ENCODE peak calls at places on chromosomes 12 and 14, in seven cellular contexts. G, Z, M, E, W, O and J are unnamed samples.

GRCh38 chr12:39227218-39227617 is 215.7 kb downstream of the KIF21A start:
- DNase-seq in G (no peak), Z (no peak), M (no peak), E (no peak), W (no peak), O (no peak), J (no peak)

GRCh38 chr12:131097247-131098177 is 143.8 kb downstream of the ADGRD1 start:
- DNase-seq in G (no peak), Z (peak), M (no peak), E (no peak), W (no peak), O (peak), J (peak)

GRCh38 chr12:132727091-132727794 is 16.6 kb downstream of the PGAM5 start:
- DNase-seq in G (no peak), Z (no peak), M (no peak), E (no peak), W (no peak), O (no peak), J (no peak)

GRCh38 chr12:69007166-69007857 is 74.3 kb upstream of the CPM start:
- DNase-seq in G (peak), Z (peak), M (peak), E (peak), W (no peak), O (no peak), J (no peak)

GRCh38 chr12:45670339-45671065 is 59.0 kb upstream of the ARID2 start:
- DNase-seq in G (no peak), Z (no peak), M (no peak), E (no peak), W (no peak), O (no peak), J (no peak)

GRCh38 chr14:85529803-85530574 is at the start of gene FLRT2:
- DNase-seq in G (peak), Z (peak), M (no peak), E (peak), W (peak), O (no peak), J (peak)

GRCh38 chr14:40240456-40240855 is 808.2 kb upstream of the FBXO33 start:
- DNase-seq in G (no peak), Z (no peak), M (no peak), E (no peak), W (no peak), O (no peak), J (no peak)

GRCh38 chr12:63823040-63823439 is 21.5 kb upstream of the SRGAP1 start:
- DNase-seq in G (no peak), Z (no peak), M (no peak), E (no peak), W (no peak), O (no peak), J (no peak)

GRCh38 chr12:29103539-29103974 is 45.5 kb upstream of the FAR2 start:
- DNase-seq in G (no peak), Z (no peak), M (peak), E (no peak), W (no peak), O (no peak), J (no peak)

GRCh38 chr14:57058319-57058718 is 210.4 kb downstream of the EXOC5 start:
- DNase-seq in G (no peak), Z (no peak), M (no peak), E (no peak), W (no peak), O (no peak), J (no peak)

GRCh38 chr14:102659797-102660196 is 67.3 kb downstream of the RCOR1 start:
- DNase-seq in G (no peak), Z (no peak), M (no peak), E (peak), W (no peak), O (no peak), J (no peak)

GRCh38 chr12:3797649-3798048 is 44.7 kb upstream of the CRACR2A start:
- DNase-seq in G (no peak), Z (no peak), M (no peak), E (no peak), W (no peak), O (no peak), J (no peak)

GRCh38 chr12:49389092-49389703 is 21.9 kb downstream of the SPATS2 start:
- DNase-seq in G (peak), Z (no peak), M (peak), E (no peak), W (no peak), O (no peak), J (peak)

GRCh38 chr12:54658306-54659264 is 10.4 kb upstream of the DCD start:
- DNase-seq in G (peak), Z (no peak), M (peak), E (peak), W (no peak), O (peak), J (no peak)

GRCh38 chr12:51521554-51522276 is 69.3 kb upstream of the SCN8A start:
- DNase-seq in G (no peak), Z (no peak), M (no peak), E (no peak), W (no peak), O (no peak), J (no peak)

GRCh38 chr12:88036368-88036965 is 7.3 kb upstream of the C12orf50 start:
- DNase-seq in G (no peak), Z (no peak), M (no peak), E (no peak), W (no peak), O (no peak), J (no peak)

GRCh38 chr12:21881950-21882349 is 59.3 kb downstream of the ABCC9 start:
- DNase-seq in G (no peak), Z (peak), M (no peak), E (no peak), W (no peak), O (no peak), J (no peak)

GRCh38 chr12:67593041-67593870 is 55.3 kb upstream of the DYRK2 start:
- DNase-seq in G (peak), Z (no peak), M (peak), E (peak), W (no peak), O (no peak), J (no peak)

GRCh38 chr14:101791919-101792572 is 30.5 kb downstream of the PPP2R5C start:
- DNase-seq in G (no peak), Z (no peak), M (no peak), E (no peak), W (no peak), O (no peak), J (no peak)

GRCh38 chr12:92396647-92397258 is 251.1 kb upstream of the BTG1 start:
- DNase-seq in G (no peak), Z (no peak), M (no peak), E (peak), W (no peak), O (no peak), J (no peak)

GRCh38 chr12:3698218-3698974 is 54.5 kb downstream of the CRACR2A start:
- DNase-seq in G (no peak), Z (peak), M (no peak), E (peak), W (no peak), O (peak), J (no peak)

GRCh38 chr14:59829941-59830734 is 40.4 kb downstream of the RTN1 start:
- DNase-seq in G (no peak), Z (no peak), M (no peak), E (no peak), W (no peak), O (no peak), J (no peak)

GRCh38 chr12:2335517-2335916 is 282.7 kb downstream of the CACNA1C start:
- DNase-seq in G (no peak), Z (no peak), M (no peak), E (no peak), W (no peak), O (no peak), J (no peak)

GRCh38 chr14:98231210-98231609 is 1040.8 kb downstream of the BCL11B start:
- DNase-seq in G (no peak), Z (no peak), M (no peak), E (no peak), W (no peak), O (no peak), J (no peak)

GRCh38 chr12:92602930-92603623 is 99.7 kb upstream of the PLEKHG7 start:
- DNase-seq in G (no peak), Z (no peak), M (no peak), E (peak), W (no peak), O (no peak), J (no peak)

GRCh38 chr14:63727231-63727735 is 582 bp downstream of the SGPP1 start:
- DNase-seq in G (peak), Z (peak), M (peak), E (peak), W (no peak), O (peak), J (peak)

GRCh38 chr12:78271546-78271945 is 440.9 kb downstream of the NAV3 start:
- DNase-seq in G (no peak), Z (no peak), M (no peak), E (no peak), W (no peak), O (no peak), J (no peak)

GRCh38 chr12:52615208-52615868 is 3.0 kb downstream of the KRT73 start:
- DNase-seq in G (no peak), Z (no peak), M (no peak), E (no peak), W (no peak), O (no peak), J (no peak)

GRCh38 chr14:82725188-82725587 is 1191.5 kb upstream of the SEL1L start:
- DNase-seq in G (no peak), Z (no peak), M (no peak), E (no peak), W (no peak), O (no peak), J (no peak)

GRCh38 chr12:28460420-28461130 is 270.3 kb downstream of the CCDC91 start:
- DNase-seq in G (no peak), Z (no peak), M (no peak), E (no peak), W (no peak), O (no peak), J (no peak)

GRCh38 chr12:121843236-121843982 is 15.2 kb downstream of the HPD start:
- DNase-seq in G (no peak), Z (no peak), M (no peak), E (no peak), W (no peak), O (no peak), J (no peak)

GRCh38 chr12:121839993-121840761 is 18.5 kb downstream of the HPD start:
- DNase-seq in G (no peak), Z (no peak), M (no peak), E (no peak), W (no peak), O (no peak), J (no peak)

GRCh38 chr12:121838096-121838495 is 20.6 kb downstream of the HPD start:
- DNase-seq in G (no peak), Z (no peak), M (no peak), E (no peak), W (no peak), O (no peak), J (no peak)

GRCh38 chr12:121837680-121838079 is 21.0 kb downstream of the HPD start:
- DNase-seq in G (no peak), Z (no peak), M (no peak), E (no peak), W (no peak), O (no peak), J (no peak)

GRCh38 chr12:121839106-121839992 is 19.3 kb downstream of the HPD start:
- DNase-seq in G (peak), Z (peak), M (peak), E (peak), W (peak), O (peak), J (peak)
- TF ChIP-seq EP300 in G (no peak), Z (no peak), M (no peak), E (no peak), W (peak), O (no peak), J (no peak)

DNA sequence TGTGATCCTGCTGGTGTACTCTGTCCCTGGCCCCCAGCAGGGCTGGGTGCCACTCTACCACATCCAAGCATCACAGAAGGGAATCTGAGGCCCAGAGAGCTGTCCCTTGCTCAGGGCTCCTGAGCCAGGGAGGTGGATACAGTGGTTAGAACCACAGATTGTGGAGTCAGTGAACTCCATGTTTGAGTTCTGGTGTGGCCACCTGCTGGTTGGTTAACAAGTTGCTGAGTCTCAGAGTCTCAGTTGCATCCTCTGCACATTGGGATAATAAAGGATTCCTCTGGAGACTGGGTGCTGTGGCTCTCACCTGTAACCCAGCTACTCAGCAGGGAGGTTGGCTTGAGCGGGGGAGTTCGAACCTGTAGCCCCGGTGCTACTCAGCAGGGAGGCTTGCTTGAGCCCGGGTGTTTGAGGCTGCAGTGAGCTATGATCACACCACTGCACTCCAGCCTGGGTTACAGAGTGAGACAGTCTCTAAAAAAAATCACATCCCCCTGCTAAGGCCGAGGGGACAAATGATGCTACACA is 39.4 kb downstream of the MVK start:
- DNase-seq in G (no peak), Z (no peak), M (no peak), E (peak), W (no peak), O (no peak), J (no peak)
- TF ChIP-seq CTCF in G (no peak), Z (no peak), M (no peak), E (peak), W (no peak), O (peak), J (no peak)

GRCh38 chr12:118213452-118213851 is 77.5 kb downstream of the PEBP1 start:
- DNase-seq in G (no peak), Z (no peak), M (no peak), E (no peak), W (no peak), O (no peak), J (no peak)

GRCh38 chr12:118212627-118213026 is 76.7 kb downstream of the PEBP1 start:
- DNase-seq in G (no peak), Z (no peak), M (no peak), E (no peak), W (no peak), O (no peak), J (no peak)
- TF ChIP-seq EP300 in G (no peak), Z (no peak), M (no peak), E (no peak), W (no peak), O (no peak), J (no peak)

DNA sequence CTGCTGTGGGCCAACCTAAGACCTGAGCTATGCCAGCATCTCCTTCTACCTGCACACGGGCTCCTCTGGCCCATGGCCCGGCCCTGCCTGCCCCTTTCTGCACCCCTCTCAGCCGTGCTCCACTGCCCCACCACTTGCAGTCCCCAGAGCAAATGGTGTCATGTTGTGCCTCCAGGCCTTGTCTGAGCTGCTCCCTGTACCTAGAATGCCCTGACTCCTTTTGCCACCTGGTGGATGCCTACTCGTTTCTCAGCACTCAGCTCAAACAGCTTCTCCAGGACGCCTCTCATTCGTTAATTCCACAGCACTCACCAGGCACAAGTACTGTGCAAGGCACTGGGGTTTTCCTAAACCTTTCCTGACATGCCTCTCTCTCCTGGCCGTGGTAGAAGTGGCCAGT is 63.2 kb upstream of the PNMA1 start:
- DNase-seq in G (no peak), Z (no peak), M (no peak), E (no peak), W (no peak), O (no peak), J (no peak)
- TF ChIP-seq CTCF in G (no peak), Z (no peak), M (no peak), E (no peak), W (no peak), O (no peak), J (no peak)

GRCh38 chr14:24430143-24430681 is 458 bp downstream of the KHNYN start:
- DNase-seq in G (peak), Z (peak), M (peak), E (peak), W (peak), O (peak), J (peak)

GRCh38 chr14:24427537-24428508 is 1.6 kb downstream of the CBLN3 start:
- DNase-seq in G (no peak), Z (peak), M (no peak), E (no peak), W (no peak), O (no peak), J (peak)

GRCh38 chr14:24430682-24431568 is 1.2 kb downstream of the KHNYN start:
- DNase-seq in G (peak), Z (peak), M (no peak), E (no peak), W (no peak), O (no peak), J (peak)

GRCh38 chr14:24428628-24429394 is 657 bp downstream of the CBLN3 start:
- DNase-seq in G (peak), Z (peak), M (no peak), E (no peak), W (no peak), O (no peak), J (no peak)

GRCh38 chr14:24429395-24430142 is at the start of the genes CBLN3 and KHNYN:
- DNase-seq in G (peak), Z (peak), M (peak), E (peak), W (peak), O (peak), J (peak)
- TF ChIP-seq EP300 in G (peak), Z (peak), M (no peak), E (no peak), W (peak), O (no peak), J (no peak)

GRCh38 chr14:90628825-90629224 is 187.4 kb downstream of the TTC7B start:
- DNase-seq in G (no peak), Z (no peak), M (no peak), E (no peak), W (no peak), O (no peak), J (no peak)
- TF ChIP-seq CTCF in G (no peak), Z (no peak), M (no peak), E (no peak), W (no peak), O (no peak), J (no peak)